ENCODE peak calls at places on chromosomes 7 and 10, in four cellular contexts. F, A, Q and X are unnamed samples.

GRCh38 chr7:132133501-132133900 is 442.8 kb downstream of the PLXNA4 start:
- DNase-seq in F (no peak), Q (no peak), A (no peak), X (no peak)

GRCh38 chr10:124059552-124059951 is 33.8 kb downstream of the CHST15 start:
- DNase-seq in Q (no peak), F (no peak), A (no peak), X (no peak)

GRCh38 chr7:89500082-89500481 is 654.2 kb upstream of the STEAP1 start:
- DNase-seq in A (no peak), Q (no peak), F (no peak), X (no peak)

GRCh38 chr10:119350529-119351001 is 143.2 kb downstream of the GRK5 start:
- DNase-seq in F (peak; percentile 58), Q (no peak), A (no peak), X (no peak)

GRCh38 chr10:115772606-115773005 is 500.4 kb downstream of the GFRA1 start:
- DNase-seq in Q (no peak), F (no peak), A (no peak), X (no peak)

GRCh38 chr7:83502636-83503035 is 146.3 kb downstream of the SEMA3E start:
- DNase-seq in F (no peak), Q (no peak), A (no peak), X (no peak)

GRCh38 chr7:128800567-128800966 is 8.8 kb downstream of the CCDC136 start:
- DNase-seq in A (no peak), F (no peak), Q (no peak), X (no peak)

GRCh38 chr7:30184804-30185487 is 50.2 kb downstream of the MTURN start:
- DNase-seq in F (no peak), A (no peak), Q (no peak), X (no peak)

GRCh38 chr10:118523775-118524174 is 71.7 kb downstream of the PRLHR start:
- DNase-seq in F (no peak), A (no peak), Q (no peak), X (no peak)